ENCODE peak calls at places on chromosome 5, in six cellular contexts. One of them, this sample, is unnamed.

GRCh38 chr5:119743927-119744326 is 114.6 kb downstream of the FAM170A start:
- DNase-seq in neuronal stem cell: peak; percentile 51
- DNase-seq in H1: no peak
- DNase-seq in IMR-90: peak; percentile 4
- DNase-seq in mesenchymal stem cell: peak; percentile 24
- DNase-seq in H9: peak; percentile 50
- DNase-seq in this sample: peak; percentile 45

GRCh38 chr5:171269717-171270116 is 39.3 kb upstream of the TLX3 start:
- DNase-seq in H9: no peak
- DNase-seq in H1: no peak
- DNase-seq in IMR-90: peak; percentile 72
- DNase-seq in mesenchymal stem cell: peak; percentile 81
- DNase-seq in neuronal stem cell: no peak
- DNase-seq in this sample: peak; percentile 55

GRCh38 chr5:55114061-55114460 is 11.6 kb downstream of the GZMA start:
- DNase-seq in H9: no peak
- DNase-seq in H1: no peak
- DNase-seq in mesenchymal stem cell: no peak
- DNase-seq in IMR-90: no peak
- DNase-seq in neuronal stem cell: no peak
- DNase-seq in this sample: no peak

GRCh38 chr5:109409061-109409843 is 522 bp downstream of the PJA2 start:
- DNase-seq in neuronal stem cell: peak; percentile 56
- DNase-seq in H9: peak; percentile 55
- DNase-seq in H1: no peak
- DNase-seq in mesenchymal stem cell: peak; percentile 92
- DNase-seq in IMR-90: peak; percentile 80
- DNase-seq in this sample: peak; percentile 52

GRCh38 chr5:142826741-142827492 is 56.7 kb downstream of the ARHGAP26 start:
- DNase-seq in neuronal stem cell: no peak
- DNase-seq in H9: no peak
- DNase-seq in H1: no peak
- DNase-seq in mesenchymal stem cell: no peak
- DNase-seq in IMR-90: peak; percentile 75
- DNase-seq in this sample: peak; percentile 31

GRCh38 chr5:15441433-15442182 is 58.4 kb upstream of the FBXL7 start:
- DNase-seq in H9: no peak
- DNase-seq in mesenchymal stem cell: no peak
- DNase-seq in neuronal stem cell: no peak
- DNase-seq in IMR-90: no peak
- DNase-seq in H1: no peak
- DNase-seq in this sample: no peak

GRCh38 chr5:123444016-123444415 is 20.8 kb upstream of the CEP120 start:
- DNase-seq in IMR-90: peak; percentile 18
- DNase-seq in H9: no peak
- DNase-seq in H1: no peak
- DNase-seq in neuronal stem cell: no peak
- DNase-seq in mesenchymal stem cell: no peak
- DNase-seq in this sample: no peak

GRCh38 chr5:58507715-58508114 is 16.5 kb downstream of the GAPT start:
- DNase-seq in mesenchymal stem cell: no peak
- DNase-seq in IMR-90: no peak
- DNase-seq in neuronal stem cell: no peak
- DNase-seq in H1: no peak
- DNase-seq in H9: no peak
- DNase-seq in this sample: no peak

GRCh38 chr5:4116834-4117233 is 521.2 kb downstream of the IRX1 start:
- DNase-seq in mesenchymal stem cell: no peak
- DNase-seq in neuronal stem cell: no peak
- DNase-seq in H9: no peak
- DNase-seq in IMR-90: no peak
- DNase-seq in H1: no peak
- DNase-seq in this sample: no peak

GRCh38 chr5:4108690-4109089 is 513.1 kb downstream of the IRX1 start:
- DNase-seq in mesenchymal stem cell: no peak
- DNase-seq in H9: no peak
- DNase-seq in H1: no peak
- DNase-seq in neuronal stem cell: no peak
- DNase-seq in IMR-90: no peak
- DNase-seq in this sample: no peak

GRCh38 chr5:4113905-4114304 is 518.3 kb downstream of the IRX1 start:
- DNase-seq in IMR-90: no peak
- DNase-seq in H9: no peak
- DNase-seq in mesenchymal stem cell: no peak
- DNase-seq in neuronal stem cell: no peak
- DNase-seq in H1: no peak
- DNase-seq in this sample: no peak

DNA sequence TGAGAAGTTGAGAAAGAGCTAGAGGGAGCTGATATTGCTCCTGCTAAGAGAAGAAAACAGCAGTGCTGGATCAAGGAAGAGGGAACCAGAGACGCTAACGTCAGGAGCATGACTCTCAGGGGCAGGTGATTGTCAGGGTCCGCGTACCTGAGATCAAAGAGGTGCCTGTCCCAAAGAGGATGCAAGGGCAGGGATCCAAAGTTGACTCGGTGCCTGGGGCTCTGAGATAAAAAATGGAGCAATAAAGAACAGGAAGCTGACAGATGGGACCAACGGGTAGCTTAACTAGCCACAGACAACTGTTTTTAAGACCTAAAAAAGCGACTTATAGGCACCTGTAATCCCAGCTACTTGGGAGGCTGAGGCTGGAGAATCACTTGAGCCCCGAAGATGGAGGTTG is 517.8 kb downstream of the IRX1 start:
- DNase-seq in H1: no peak
- DNase-seq in neuronal stem cell: no peak
- DNase-seq in mesenchymal stem cell: no peak
- DNase-seq in IMR-90: no peak
- DNase-seq in H9: no peak
- DNase-seq in this sample: no peak
- H3K14ac ChIP-seq in H1: no peak overlapping the region
- H3K14ac ChIP-seq in neuronal stem cell: no peak overlapping the region
- H3K14ac ChIP-seq in mesenchymal stem cell: no peak overlapping the region
- H3K14ac ChIP-seq in IMR-90: no peak overlapping the region
- H3K14ac ChIP-seq in H9: no peak overlapping the region
- H3K14ac ChIP-seq in this sample: no peak overlapping the region

GRCh38 chr5:160252916-160253315 is 23.6 kb downstream of the FABP6 start:
- DNase-seq in H1: no peak
- DNase-seq in H9: no peak
- DNase-seq in IMR-90: no peak
- DNase-seq in neuronal stem cell: no peak
- DNase-seq in mesenchymal stem cell: no peak
- DNase-seq in this sample: no peak

GRCh38 chr5:160250826-160251225 is 21.5 kb downstream of the FABP6 start:
- DNase-seq in H9: no peak
- DNase-seq in neuronal stem cell: no peak
- DNase-seq in IMR-90: no peak
- DNase-seq in mesenchymal stem cell: no peak
- DNase-seq in H1: no peak
- DNase-seq in this sample: no peak

GRCh38 chr5:160253441-160253840 is 24.1 kb downstream of the FABP6 start:
- DNase-seq in mesenchymal stem cell: no peak
- DNase-seq in H9: no peak
- DNase-seq in H1: no peak
- DNase-seq in IMR-90: no peak
- DNase-seq in neuronal stem cell: no peak
- DNase-seq in this sample: no peak

GRCh38 chr5:160250226-160250625 is 20.9 kb downstream of the FABP6 start:
- DNase-seq in mesenchymal stem cell: no peak
- DNase-seq in neuronal stem cell: no peak
- DNase-seq in H1: no peak
- DNase-seq in IMR-90: no peak
- DNase-seq in H9: no peak
- DNase-seq in this sample: no peak

GRCh38 chr5:160251406-160252155 is 22.3 kb downstream of the FABP6 start:
- DNase-seq in neuronal stem cell: no peak
- DNase-seq in mesenchymal stem cell: no peak
- DNase-seq in IMR-90: no peak
- DNase-seq in H9: no peak
- DNase-seq in H1: no peak
- DNase-seq in this sample: no peak
- H2AK5ac ChIP-seq in neuronal stem cell: no peak overlapping the region
- H2AK5ac ChIP-seq in mesenchymal stem cell: no peak overlapping the region
- H2AK5ac ChIP-seq in IMR-90: no peak overlapping the region
- H2AK5ac ChIP-seq in H9: no peak overlapping the region
- H2AK5ac ChIP-seq in H1: no peak overlapping the region
- H2AK5ac ChIP-seq in this sample: no peak overlapping the region

GRCh38 chr5:154610321-154611154 is 132.5 kb upstream of the HAND1 start:
- DNase-seq in H1: peak; percentile 75
- DNase-seq in neuronal stem cell: peak; percentile 78
- DNase-seq in H9: peak; percentile 90
- DNase-seq in IMR-90: peak; percentile 59
- DNase-seq in mesenchymal stem cell: peak; percentile 77
- DNase-seq in this sample: peak; percentile 61
- H3K14ac ChIP-seq in H1: no peak overlapping the region
- H3K14ac ChIP-seq in neuronal stem cell: no peak overlapping the region
- H3K14ac ChIP-seq in H9: no peak overlapping the region
- H3K14ac ChIP-seq in IMR-90: no peak overlapping the region
- H3K14ac ChIP-seq in mesenchymal stem cell: peak overlapping the region; percentile 86
- H3K14ac ChIP-seq in this sample: peak overlapping the region; percentile 98

DNA sequence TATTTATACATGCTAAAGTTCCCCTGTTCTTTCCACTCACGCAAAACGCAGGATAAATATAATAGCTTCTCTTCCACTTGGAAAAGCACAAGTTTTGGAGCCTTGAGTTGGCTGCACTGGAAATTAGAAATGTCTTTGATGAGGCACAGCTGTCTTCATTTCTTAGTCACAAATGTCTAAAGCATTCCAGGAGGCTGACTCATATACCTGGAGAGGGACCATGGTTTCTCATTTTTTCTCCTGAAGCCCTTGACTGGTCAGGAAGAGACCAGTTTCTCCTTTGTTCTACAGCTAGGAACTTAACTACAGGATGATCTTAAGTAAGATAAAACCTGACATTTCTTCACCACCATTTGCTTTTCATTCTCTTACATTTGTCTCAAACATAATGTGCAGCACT is 16.2 kb downstream of the MTX3 start:
- DNase-seq in IMR-90: peak; percentile 77
- DNase-seq in H9: no peak
- DNase-seq in neuronal stem cell: no peak
- DNase-seq in mesenchymal stem cell: peak; percentile 39
- DNase-seq in H1: no peak
- DNase-seq in this sample: peak; percentile 86
- H2AK5ac ChIP-seq in IMR-90: peak overlapping the region; percentile 78
- H2AK5ac ChIP-seq in H9: no peak overlapping the region
- H2AK5ac ChIP-seq in neuronal stem cell: no peak overlapping the region
- H2AK5ac ChIP-seq in mesenchymal stem cell: no peak overlapping the region
- H2AK5ac ChIP-seq in H1: no peak overlapping the region
- H2AK5ac ChIP-seq in this sample: no peak overlapping the region

This sample was measured in trophoblast cell.